ENCODE peak calls at places on chromosomes 12 and 14, in nine cellular contexts. Q is Panc1; Z is omental fat pad; O is Right ventricle myocardium superior; T is activated CD4-positive, alpha-beta T cell treated with anti-CD3 and anti-CD28 coated beads for 36 hours; S is left lung; D is stimulated activated effector memory CD8-positive, alpha-beta T cell treated with anti-CD3 and anti-CD28 coated beads, Interleukin-12 subunit alpha, Interleukin-12 subunit beta, amount 100 ng/mL, for 72 hours; I is upper lobe of right lung; L is activated CD8-positive, alpha-beta T cell treated with anti-CD3 and anti-CD28 coated beads, Interleukin-2, amount 10 ng/mL, durations not matched to agents 7 days and 5 days. A is an unnamed sample.

GRCh38 chr12:131131077-131131807 is 177.5 kb downstream of the ADGRD1 start:
- ATAC-seq in Q (no peak), Z (no peak), O (no peak), T (no peak), S (no peak), D (no peak), I (no peak), L (no peak), A (no peak)

GRCh38 chr12:111368291-111368683 is 608 bp downstream of the PHETA1 start:
- ATAC-seq in Q (peak; percentile 19), Z (no peak), O (peak; percentile 43), T (peak; percentile 10), S (peak; percentile 33), D (peak; percentile 27), I (peak; percentile 22), L (no peak), A (no peak)

GRCh38 chr14:64117671-64118402 is 176.3 kb downstream of the ESR2 start:
- ATAC-seq in Q (no peak), Z (peak; percentile 53), O (peak; percentile 96), T (no peak), S (peak; percentile 76), D (no peak), I (peak; percentile 73), L (no peak), A (no peak)

GRCh38 chr14:88023658-88024187 is 18.8 kb downstream of the GPR65 start:
- ATAC-seq in Q (no peak), Z (no peak), O (no peak), T (peak; percentile 57), S (no peak), D (peak; percentile 44), I (no peak), L (peak; percentile 63), A (peak; percentile 54)

GRCh38 chr12:79151956-79152355 is 287.4 kb downstream of the SYT1 start:
- ATAC-seq in Q (no peak), Z (no peak), O (no peak), T (no peak), S (no peak), D (no peak), I (no peak), L (no peak), A (no peak)

GRCh38 chr12:14171111-14171510 is 189.7 kb upstream of the GRIN2B start:
- ATAC-seq in Q (no peak), Z (no peak), O (no peak), T (no peak), S (no peak), D (no peak), I (no peak), L (no peak), A (peak; percentile 93)

GRCh38 chr14:57869530-57870088 is 3.7 kb upstream of the SLC35F4 start:
- ATAC-seq in Q (peak; percentile 33), Z (no peak), O (no peak), T (no peak), S (peak; percentile 65), D (no peak), I (no peak), L (no peak), A (no peak)

GRCh38 chr12:52713960-52714886 is 10.9 kb upstream of the KRT77 start:
- ATAC-seq in Q (peak; percentile 87), Z (no peak), O (peak; percentile 29), T (peak; percentile 39), S (no peak), D (peak; percentile 36), I (peak; percentile 32), L (peak; percentile 53), A (no peak)

GRCh38 chr14:89128616-89129015 is 288.4 kb downstream of the FOXN3 start:
- ATAC-seq in Q (no peak), Z (no peak), O (no peak), T (no peak), S (no peak), D (no peak), I (no peak), L (no peak), A (no peak)

GRCh38 chr12:916712-917445 is 32.6 kb downstream of the RAD52 start:
- ATAC-seq in Q (no peak), Z (no peak), O (no peak), T (no peak), S (no peak), D (no peak), I (no peak), L (no peak), A (no peak)

GRCh38 chr12:95393191-95393790 is 80.7 kb upstream of the METAP2 start:
- ATAC-seq in Q (no peak), Z (no peak), O (no peak), T (no peak), S (no peak), D (no peak), I (no peak), L (no peak), A (no peak)

GRCh38 chr12:54294914-54295566 is 5.8 kb downstream of the NFE2 start:
- ATAC-seq in Q (peak; percentile 43), Z (no peak), O (no peak), T (no peak), S (no peak), D (no peak), I (no peak), L (no peak), A (no peak)

GRCh38 chr12:46516238-46516932 is 143.8 kb upstream of the SLC38A2 start:
- ATAC-seq in Q (no peak), Z (no peak), O (peak; percentile 26), T (no peak), S (no peak), D (no peak), I (no peak), L (no peak), A (no peak)

GRCh38 chr14:65639216-65639615 is 226.7 kb downstream of the FUT8 start:
- ATAC-seq in Q (no peak), Z (no peak), O (no peak), T (no peak), S (no peak), D (no peak), I (no peak), L (no peak), A (no peak)

GRCh38 chr12:52360663-52361271 is 6.5 kb downstream of the KRT85 start:
- ATAC-seq in Q (no peak), Z (no peak), O (no peak), T (no peak), S (no peak), D (no peak), I (no peak), L (no peak), A (no peak)

GRCh38 chr14:34302654-34303053 is 159.4 kb downstream of the SPTSSA start:
- ATAC-seq in Q (no peak), Z (no peak), O (peak; percentile 66), T (no peak), S (no peak), D (no peak), I (peak; percentile 22), L (no peak), A (no peak)

GRCh38 chr12:26130728-26131127 is 5.9 kb upstream of the BHLHE41 start:
- ATAC-seq in Q (no peak), Z (no peak), O (no peak), T (no peak), S (no peak), D (no peak), I (no peak), L (no peak), A (peak; percentile 83)

GRCh38 chr12:24212496-24212895 is 263.0 kb upstream of the SOX5 start:
- ATAC-seq in Q (no peak), Z (no peak), O (no peak), T (no peak), S (no peak), D (no peak), I (no peak), L (no peak), A (no peak)

GRCh38 chr12:64178122-64178521 is 44.0 kb downstream of the KICS2 start:
- ATAC-seq in Q (no peak), Z (peak; percentile 21), O (peak; percentile 35), T (peak; percentile 30), S (peak; percentile 14), D (peak; percentile 69), I (no peak), L (no peak), A (no peak)

GRCh38 chr12:69679119-69679518 is 20.0 kb downstream of the BEST3 start:
- ATAC-seq in Q (no peak), Z (no peak), O (no peak), T (no peak), S (no peak), D (no peak), I (no peak), L (no peak), A (no peak)

A was measured in stimulated activated memory B cell treated with anti-CD40 and anti-IgM and Interleukin-4, amounts not matched to agents 10 μg/mL and 1 μg/mL and 100 μg/mL, for 72 hours.